ENCODE peak calls at places on chromosomes 3 and 15, in seven cellular contexts. O is lower leg skin; X is AG08395; Y is activated T-cell treated with anti-CD3 and anti-CD28 coated beads, Interleukin-2, amount 50 U/mL, for 4 hours; J is naive thymus-derived CD4-positive, alpha-beta T cell; P is stimulated activated naive B cell treated with anti-CD40 and anti-IgM and Interleukin-4, amounts not matched to agents 10 μg/mL and 1 μg/mL and 100 μg/mL, for 72 hours; Z is cardiac muscle cell. C is an unnamed sample.

GRCh38 chr15:39998511-39998910 is 40.5 kb downstream of the SRP14 start:
- DNase-seq in O (no peak), X (no peak), Y (no peak), J (no peak), P (no peak), Z (no peak), C (no peak)

GRCh38 chr15:96181873-96182301 is 148.6 kb upstream of the NR2F2 start:
- DNase-seq in O (peak; percentile 93), X (peak; percentile 75), Y (no peak), J (no peak), P (no peak), Z (no peak), C (no peak)

GRCh38 chr3:54830658-54831057 is 97.2 kb downstream of the LRTM1 start:
- DNase-seq in O (no peak), X (no peak), Y (no peak), J (no peak), P (no peak), Z (no peak), C (no peak)

GRCh38 chr15:41502787-41503668 is 9.4 kb downstream of the ITPKA start:
- DNase-seq in O (no peak), X (no peak), Y (no peak), J (no peak), P (no peak), Z (no peak), C (no peak)

GRCh38 chr3:44128057-44128775 is 113.5 kb upstream of the TOPAZ1 start:
- DNase-seq in O (no peak), X (no peak), Y (no peak), J (no peak), P (no peak), Z (no peak), C (no peak)

GRCh38 chr15:91271565-91272153 is 171.6 kb downstream of the SV2B start:
- DNase-seq in O (no peak), X (peak; percentile 67), Y (peak; percentile 50), J (peak; percentile 65), P (peak; percentile 35), Z (peak; percentile 74), C (peak; percentile 50)

GRCh38 chr3:157059181-157059580 is 100.8 kb downstream of the CCNL1 start:
- DNase-seq in O (no peak), X (no peak), Y (no peak), J (no peak), P (no peak), Z (no peak), C (no peak)

GRCh38 chr3:10351013-10351735 is 30.3 kb upstream of the SEC13 start:
- DNase-seq in O (no peak), X (no peak), Y (no peak), J (no peak), P (no peak), Z (no peak), C (no peak)

GRCh38 chr15:70210538-70210937 is 112.8 kb upstream of the TLE3 start:
- DNase-seq in O (peak; percentile 54), X (no peak), Y (no peak), J (no peak), P (no peak), Z (no peak), C (no peak)

GRCh38 chr3:134013280-134013679 is 16.4 kb downstream of the SLCO2A1 start:
- DNase-seq in O (no peak), X (no peak), Y (no peak), J (no peak), P (no peak), Z (no peak), C (no peak)

GRCh38 chr15:73988075-73988969 is 3.8 kb downstream of the STOML1 start:
- DNase-seq in O (peak; percentile 82), X (no peak), Y (no peak), J (no peak), P (peak; percentile 61), Z (no peak), C (no peak)

GRCh38 chr3:178203152-178203551 is 333.1 kb upstream of the KCNMB2 start:
- DNase-seq in O (no peak), X (peak; percentile 23), Y (no peak), J (no peak), P (no peak), Z (no peak), C (no peak)

GRCh38 chr3:50364573-50365079 is 5.3 kb upstream of the TMEM115 start:
- DNase-seq in O (no peak), X (peak; percentile 34), Y (no peak), J (no peak), P (peak; percentile 16), Z (no peak), C (no peak)

GRCh38 chr3:21274000-21274671 is 476.9 kb downstream of the ZNF385D start:
- DNase-seq in O (no peak), X (peak; percentile 23), Y (no peak), J (no peak), P (no peak), Z (no peak), C (no peak)

GRCh38 chr3:42653560-42654330 is at the start of gene ZBTB47:
- DNase-seq in O (peak; percentile 94), X (peak; percentile 39), Y (no peak), J (no peak), P (no peak), Z (peak; percentile 40), C (no peak)

GRCh38 chr3:148820885-148821284 is 6.7 kb upstream of the CPB1 start:
- DNase-seq in O (no peak), X (no peak), Y (no peak), J (no peak), P (no peak), Z (no peak), C (no peak)

GRCh38 chr3:193452338-193452737 is 73.8 kb upstream of the ATP13A5 start:
- DNase-seq in O (no peak), X (no peak), Y (no peak), J (no peak), P (no peak), Z (peak; percentile 18), C (no peak)

GRCh38 chr3:61371123-61371522 is 119.9 kb upstream of the FHIT start:
- DNase-seq in O (no peak), X (no peak), Y (no peak), J (peak; percentile 37), P (no peak), Z (peak; percentile 46), C (no peak)

GRCh38 chr3:177602601-177603136 is 405.4 kb upstream of the TBL1XR1 start:
- DNase-seq in O (no peak), X (peak; percentile 16), Y (no peak), J (no peak), P (no peak), Z (no peak), C (no peak)

GRCh38 chr3:103440539-103441113 is 1005.8 kb downstream of the ZPLD1 start:
- DNase-seq in O (no peak), X (no peak), Y (no peak), J (no peak), P (no peak), Z (peak; percentile 2), C (no peak)

C was measured in central memory CD4-positive, alpha-beta T cell.